ENCODE peak calls at places on chromosomes 1 and 21, in seven cellular contexts. T, K, I, Y, O, S and X are unnamed samples.

GRCh38 chr21:39602076-39602689 is 10.6 kb upstream of the B3GALT5 start:
- DNase-seq in T (no peak), K (no peak), I (no peak), Y (no peak), O (no peak), S (no peak), X (no peak)

GRCh38 chr1:240018617-240019016 is 73.1 kb upstream of the FMN2 start:
- DNase-seq in T (no peak), K (no peak), I (no peak), Y (no peak), O (no peak), S (no peak), X (no peak)

GRCh38 chr1:237405912-237406311 is 363.9 kb downstream of the RYR2 start:
- DNase-seq in T (no peak), K (no peak), I (no peak), Y (no peak), O (no peak), S (no peak), X (no peak)

GRCh38 chr1:53738205-53739108 is 507 bp downstream of the GLIS1 start:
- DNase-seq in T (peak), K (peak), I (peak), Y (no peak), O (no peak), S (no peak), X (no peak)

GRCh38 chr1:110581637-110582036 is 24.5 kb downstream of the KCNA2 start:
- DNase-seq in T (peak), K (no peak), I (no peak), Y (no peak), O (no peak), S (no peak), X (no peak)

GRCh38 chr1:89566761-89567174 is 42.1 kb downstream of the LRRC8B start:
- DNase-seq in T (no peak), K (no peak), I (no peak), Y (no peak), O (peak), S (no peak), X (no peak)

GRCh38 chr1:13792429-13792828 is 92.4 kb downstream of the PRDM2 start:
- DNase-seq in T (no peak), K (peak), I (no peak), Y (no peak), O (no peak), S (no peak), X (no peak)

GRCh38 chr1:109611308-109611950 is 8.0 kb downstream of the GNAT2 start:
- DNase-seq in T (no peak), K (no peak), I (no peak), Y (no peak), O (no peak), S (no peak), X (no peak)

GRCh38 chr1:83839566-83840173 is 159.3 kb downstream of the TTLL7 start:
- DNase-seq in T (no peak), K (peak), I (no peak), Y (no peak), O (peak), S (no peak), X (no peak)

GRCh38 chr21:31604591-31605190 is 54.8 kb upstream of the SOD1 start:
- DNase-seq in T (peak), K (peak), I (peak), Y (peak), O (peak), S (peak), X (peak)

GRCh38 chr1:236509647-236510401 is 14.0 kb upstream of the LGALS8 start:
- DNase-seq in T (no peak), K (no peak), I (no peak), Y (peak), O (no peak), S (no peak), X (no peak)

GRCh38 chr1:18575620-18576019 is 55.0 kb upstream of the PAX7 start:
- DNase-seq in T (peak), K (no peak), I (peak), Y (peak), O (no peak), S (no peak), X (peak)

GRCh38 chr1:225767591-225768540 is 9.8 kb upstream of the SRP9 start:
- DNase-seq in T (peak), K (peak), I (no peak), Y (no peak), O (peak), S (no peak), X (no peak)

GRCh38 chr1:906532-907420 is 16.9 kb upstream of the SAMD11 start:
- DNase-seq in T (no peak), K (peak), I (no peak), Y (no peak), O (peak), S (no peak), X (peak)

GRCh38 chr1:172940170-172940855 is 110.4 kb downstream of the TNFSF18 start:
- DNase-seq in T (no peak), K (peak), I (no peak), Y (no peak), O (peak), S (no peak), X (no peak)

GRCh38 chr1:182392045-182393028 is 747 bp upstream of the GLUL start:
- DNase-seq in T (no peak), K (peak), I (no peak), Y (no peak), O (peak), S (no peak), X (no peak)

GRCh38 chr1:10387611-10388386 is 11.1 kb upstream of the PGD start:
- DNase-seq in T (no peak), K (peak), I (no peak), Y (no peak), O (peak), S (no peak), X (no peak)

GRCh38 chr1:111886741-111887140 is 102.7 kb downstream of the KCND3 start:
- DNase-seq in T (no peak), K (no peak), I (no peak), Y (no peak), O (no peak), S (no peak), X (no peak)

GRCh38 chr21:46108827-46109226 is 10.9 kb downstream of the COL6A2 start:
- DNase-seq in T (no peak), K (peak), I (no peak), Y (no peak), O (no peak), S (no peak), X (peak)

GRCh38 chr1:46396429-46397398 is 2.6 kb downstream of the FAAH start:
- DNase-seq in T (no peak), K (peak), I (no peak), Y (no peak), O (peak), S (no peak), X (no peak)

GRCh38 chr1:54407201-54407956 is 1.2 kb upstream of the SSBP3 start:
- DNase-seq in T (no peak), K (peak), I (peak), Y (peak), O (peak), S (peak), X (peak)

GRCh38 chr21:31255846-31256395 is 88.1 kb downstream of the TIAM1 start:
- DNase-seq in T (no peak), K (no peak), I (no peak), Y (no peak), O (no peak), S (no peak), X (no peak)

DNA sequence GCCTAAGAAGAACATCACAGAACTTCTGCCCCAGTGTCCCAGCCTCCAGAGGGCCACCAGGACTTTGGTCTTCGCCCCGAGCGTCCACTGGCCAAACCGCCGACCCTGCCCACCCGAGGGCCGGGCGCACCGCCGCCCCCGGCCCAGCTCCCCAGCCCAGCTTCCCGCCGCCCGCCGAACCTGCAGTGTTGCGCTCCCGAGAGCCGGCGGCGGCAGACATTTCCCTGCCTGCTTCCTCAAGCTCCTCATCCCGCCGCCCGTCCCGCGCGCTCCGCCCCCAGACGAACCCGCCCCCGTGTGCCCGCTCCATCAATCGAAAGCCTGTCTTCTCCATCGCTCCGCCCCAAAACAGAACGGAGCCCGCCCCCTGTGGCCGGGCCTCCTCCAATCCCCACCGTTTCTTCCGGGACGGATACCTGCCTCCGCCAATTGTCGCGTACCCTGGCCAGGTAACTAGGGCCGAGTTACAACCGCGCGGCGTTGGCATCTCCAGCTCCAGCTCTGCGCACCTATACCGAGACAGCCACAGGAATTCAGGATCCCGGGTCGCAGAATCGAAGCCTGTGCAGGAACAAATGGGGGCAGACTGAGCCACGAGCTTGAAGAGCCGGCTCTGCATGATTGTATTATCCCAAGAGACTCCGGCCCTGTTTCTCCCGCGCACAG is 15.2 kb downstream of the INPP5B start:
- DNase-seq in T (peak), K (peak), I (peak), Y (peak), O (peak), S (peak), X (peak)
- TF ChIP-seq CTCF in T (no peak), K (no peak), I (no peak), Y (peak), O (no peak), S (no peak), X (no peak)

GRCh38 chr1:235054961-235055360 is 73.7 kb downstream of the TOMM20 start:
- DNase-seq in T (no peak), K (no peak), I (no peak), Y (no peak), O (no peak), S (no peak), X (no peak)

GRCh38 chr1:235059221-235059620 is 69.4 kb downstream of the TOMM20 start:
- DNase-seq in T (no peak), K (no peak), I (no peak), Y (no peak), O (no peak), S (no peak), X (no peak)

GRCh38 chr1:235056937-235057336 is 71.7 kb downstream of the TOMM20 start:
- DNase-seq in T (no peak), K (no peak), I (no peak), Y (peak), O (no peak), S (no peak), X (no peak)

GRCh38 chr1:235058695-235059094 is 69.9 kb downstream of the TOMM20 start:
- DNase-seq in T (no peak), K (no peak), I (no peak), Y (no peak), O (no peak), S (no peak), X (no peak)

GRCh38 chr1:235057385-235058306 is 71.0 kb downstream of the TOMM20 start:
- DNase-seq in T (no peak), K (no peak), I (no peak), Y (no peak), O (no peak), S (no peak), X (no peak)
- TF ChIP-seq CTCF in T (no peak), K (no peak), I (no peak), Y (no peak), O (no peak), S (no peak), X (no peak)

GRCh38 chr1:214271995-214272731 is 8.8 kb upstream of the SMYD2 start:
- DNase-seq in T (no peak), K (no peak), I (no peak), Y (no peak), O (no peak), S (no peak), X (no peak)

GRCh38 chr1:214276786-214277185 is 4.2 kb upstream of the SMYD2 start:
- DNase-seq in T (no peak), K (no peak), I (no peak), Y (no peak), O (no peak), S (no peak), X (no peak)

GRCh38 chr1:214272964-214273533 is 7.9 kb upstream of the SMYD2 start:
- DNase-seq in T (no peak), K (no peak), I (no peak), Y (no peak), O (no peak), S (no peak), X (no peak)

GRCh38 chr1:214270097-214270635 is 10.8 kb upstream of the SMYD2 start:
- DNase-seq in T (no peak), K (peak), I (no peak), Y (no peak), O (no peak), S (no peak), X (no peak)

DNA sequence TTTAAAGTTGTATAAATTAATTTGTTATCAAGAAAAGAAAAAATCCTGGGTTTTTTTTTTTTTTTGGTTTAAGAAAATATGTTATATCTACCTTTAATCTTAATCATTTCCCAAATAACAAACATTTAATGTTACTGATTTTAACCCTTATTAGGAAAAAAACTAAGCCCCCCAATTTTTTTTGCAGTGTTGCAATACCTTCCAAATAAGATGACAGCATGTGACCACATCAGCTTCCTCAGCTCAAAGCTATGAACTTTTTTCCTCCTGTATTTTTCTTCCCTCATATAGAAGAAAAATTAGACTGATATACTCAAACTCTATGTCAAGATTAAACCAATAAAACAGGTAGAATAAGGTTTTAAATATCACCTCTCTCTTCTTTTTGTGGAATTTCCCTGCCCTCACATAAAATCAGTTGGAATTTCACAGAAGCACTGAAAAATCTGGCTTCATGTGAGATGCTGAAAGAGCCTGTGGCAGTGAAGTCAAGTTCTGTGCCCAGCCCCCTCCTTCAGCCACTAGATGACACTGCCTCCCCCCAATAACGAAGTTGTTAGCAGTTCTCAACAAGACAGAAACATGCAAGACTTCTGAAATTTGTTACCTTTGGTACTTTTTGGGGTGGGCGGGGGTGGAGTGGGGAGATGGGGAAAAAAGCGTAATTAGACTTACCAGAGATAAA is 9.6 kb upstream of the SMYD2 start:
- DNase-seq in T (no peak), K (peak), I (no peak), Y (no peak), O (no peak), S (no peak), X (no peak)
- TF ChIP-seq CTCF in T (no peak), K (no peak), I (no peak), Y (peak), O (no peak), S (peak), X (no peak)

GRCh38 chr1:248703674-248704073 is 1.1 kb upstream of the OR14I1 start:
- DNase-seq in T (no peak), K (no peak), I (no peak), Y (no peak), O (no peak), S (no peak), X (no peak)
- TF ChIP-seq CTCF in T (no peak), K (no peak), I (no peak), Y (peak), O (no peak), S (no peak), X (no peak)

DNA sequence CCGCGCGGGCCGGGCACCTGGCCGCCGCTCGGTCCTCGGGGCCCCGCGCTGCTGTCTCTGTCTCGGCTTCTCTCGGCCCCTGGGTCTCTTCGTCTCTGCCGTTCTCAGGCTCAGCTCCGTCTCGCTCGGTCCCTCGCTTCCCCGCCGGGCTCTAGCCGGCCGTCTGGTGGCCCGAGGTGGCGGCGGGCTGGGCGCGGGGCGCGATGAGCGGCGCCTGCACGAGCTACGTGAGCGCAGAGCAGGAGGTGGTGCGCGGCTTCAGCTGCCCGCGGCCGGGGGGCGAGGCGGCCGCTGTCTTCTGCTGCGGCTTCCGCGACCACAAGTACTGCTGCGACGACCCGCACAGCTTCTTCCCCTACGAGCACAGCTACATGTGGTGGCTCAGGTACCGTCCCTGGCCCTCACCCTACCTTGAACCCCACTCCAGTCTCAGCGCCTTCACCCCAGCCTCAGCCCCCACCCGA is 355 bp downstream of the SHISAL2A start:
- DNase-seq in T (no peak), K (peak), I (peak), Y (no peak), O (no peak), S (peak), X (peak)
- TF ChIP-seq CTCF in T (no peak), K (no peak), I (no peak), Y (no peak), O (no peak), S (no peak), X (no peak)

GRCh38 chr1:19813651-19813960 is 1.5 kb downstream of the RNF186 start:
- DNase-seq in T (no peak), K (no peak), I (no peak), Y (no peak), O (no peak), S (no peak), X (no peak)

GRCh38 chr1:19814244-19814661 is 830 bp downstream of the RNF186 start:
- DNase-seq in T (peak), K (no peak), I (no peak), Y (no peak), O (no peak), S (no peak), X (no peak)

GRCh38 chr1:19809044-19809750 is 5.9 kb downstream of the RNF186 start:
- DNase-seq in T (no peak), K (no peak), I (no peak), Y (no peak), O (no peak), S (no peak), X (no peak)

GRCh38 chr1:19812875-19813650 is 2.0 kb downstream of the RNF186 start:
- DNase-seq in T (no peak), K (no peak), I (no peak), Y (no peak), O (no peak), S (no peak), X (no peak)

DNA sequence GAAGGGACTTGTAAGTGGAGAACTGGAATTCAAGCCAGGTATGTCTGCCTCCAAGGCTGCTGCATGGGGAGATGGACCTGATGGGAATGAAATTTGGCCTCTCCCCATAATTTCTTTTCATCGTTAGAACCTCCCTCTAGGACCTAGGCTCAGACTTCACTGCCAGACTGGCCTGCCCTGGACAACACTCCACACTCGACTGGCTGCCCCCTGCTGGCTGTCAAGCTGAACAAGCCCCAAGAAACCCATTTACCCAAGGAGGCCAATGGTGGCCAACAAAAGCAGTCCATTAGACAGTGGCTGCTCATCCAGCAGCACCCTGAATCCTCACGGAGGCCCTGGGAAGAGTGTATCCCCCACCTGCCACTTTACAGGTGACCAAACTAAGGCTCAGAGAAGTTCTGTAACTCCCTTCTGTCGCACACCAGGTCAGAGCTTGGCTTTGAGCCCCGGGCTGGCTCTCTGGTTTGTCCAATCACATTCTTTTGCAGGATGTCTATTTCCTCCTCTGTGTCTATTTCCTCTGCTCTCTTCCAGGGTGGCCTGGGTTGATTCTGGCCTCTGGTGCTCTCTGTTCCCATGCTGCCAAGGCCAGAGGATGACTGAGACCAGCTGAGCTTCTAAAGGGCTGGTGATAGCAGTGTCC is 3.8 kb downstream of the RNF186 start:
- DNase-seq in T (no peak), K (peak), I (peak), Y (peak), O (peak), S (peak), X (no peak)
- TF ChIP-seq CTCF in T (peak), K (peak), I (peak), Y (peak), O (peak), S (peak), X (peak)

GRCh38 chr1:206541236-206541833 is 34.0 kb downstream of the RASSF5 start:
- DNase-seq in T (no peak), K (no peak), I (no peak), Y (no peak), O (no peak), S (no peak), X (no peak)

GRCh38 chr1:206545351-206545750 is 38.0 kb downstream of the RASSF5 start:
- DNase-seq in T (no peak), K (no peak), I (no peak), Y (no peak), O (no peak), S (no peak), X (no peak)

GRCh38 chr1:206547104-206547503 is 39.8 kb downstream of the RASSF5 start:
- DNase-seq in T (no peak), K (no peak), I (no peak), Y (no peak), O (no peak), S (no peak), X (no peak)

GRCh38 chr1:206540044-206540758 is 32.9 kb downstream of the RASSF5 start:
- DNase-seq in T (no peak), K (no peak), I (no peak), Y (no peak), O (peak), S (no peak), X (no peak)

DNA sequence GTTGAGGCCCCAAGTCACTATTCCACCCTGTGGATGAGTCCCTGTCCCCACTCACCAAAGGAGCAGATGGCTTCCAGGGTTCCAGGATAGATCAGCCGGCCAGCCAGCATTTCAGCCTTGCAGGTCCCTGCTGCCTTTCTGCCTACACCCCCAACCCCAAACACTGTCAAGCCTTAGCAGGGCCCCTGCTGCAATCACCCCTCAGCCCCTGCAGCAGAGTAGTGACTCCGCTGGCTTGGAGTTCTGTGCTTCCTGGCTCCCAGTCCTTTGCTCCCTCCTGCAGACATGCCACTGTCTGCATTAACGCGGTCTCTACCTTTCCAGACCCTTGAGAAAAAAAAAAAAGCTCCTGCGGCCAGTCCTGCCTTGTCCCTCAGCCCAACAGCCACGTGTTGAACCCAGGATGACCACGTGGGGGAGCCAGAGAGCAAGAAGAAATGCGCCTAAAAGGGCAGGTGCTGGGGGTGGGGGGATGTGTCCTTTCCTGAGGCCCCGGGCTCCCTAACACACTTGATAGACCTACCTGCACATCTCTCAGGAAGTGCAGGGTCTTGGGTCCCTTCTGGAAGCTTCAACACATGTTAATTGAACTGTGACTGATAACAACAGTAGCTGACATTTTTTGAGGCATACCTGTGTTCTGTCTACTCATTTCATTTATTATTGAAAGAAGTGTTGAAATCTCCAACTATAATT is 37.4 kb downstream of the RASSF5 start:
- DNase-seq in T (peak), K (peak), I (peak), Y (peak), O (peak), S (peak), X (peak)
- TF ChIP-seq CTCF in T (peak), K (peak), I (peak), Y (peak), O (peak), S (peak), X (peak)